ENCODE peak calls at places on chromosomes 7 and 10, in ten cellular contexts. O is stomach, R is tibial artery, I is H9, E is heart left ventricle, G is dorsolateral prefrontal cortex, B is esophagus muscularis mucosa, L is kidney, K is RWPE1, P is heart right ventricle. H is an unnamed sample.

GRCh38 chr10:129102906-129103693 is 363.9 kb upstream of the MGMT start:
- DNase-seq in O (no peak), R (no peak), I (no peak), E (no peak), G (no peak), B (peak; percentile 80), L (no peak), K (no peak), P (no peak), H (no peak)

GRCh38 chr7:105808703-105809590 is 67.5 kb downstream of the ATXN7L1 start:
- DNase-seq in O (peak; percentile 59), R (no peak), I (no peak), E (no peak), G (no peak), B (no peak), L (no peak), K (peak; percentile 55), P (no peak), H (no peak)

GRCh38 chr10:119233821-119234220 is 26.4 kb downstream of the GRK5 start:
- DNase-seq in O (no peak), R (peak; percentile 55), I (no peak), E (no peak), G (no peak), B (no peak), L (no peak), K (no peak), P (no peak), H (no peak)

GRCh38 chr10:131855763-131856401 is 44.9 kb upstream of the PPP2R2D start:
- DNase-seq in O (no peak), R (peak; percentile 53), I (peak; percentile 17), E (peak; percentile 3), G (no peak), B (no peak), L (peak; percentile 59), K (no peak), P (no peak), H (no peak)

GRCh38 chr10:86330778-86331763 is 35.5 kb downstream of the GRID1 start:
- DNase-seq in O (no peak), R (peak; percentile 61), I (no peak), E (no peak), G (peak; percentile 9), B (no peak), L (peak; percentile 41), K (no peak), P (no peak), H (no peak)

GRCh38 chr10:6211341-6212265 is 8.9 kb downstream of the PFKFB3 start:
- DNase-seq in O (no peak), R (no peak), I (peak; percentile 27), E (peak; percentile 35), G (peak; percentile 85), B (no peak), L (peak; percentile 80), K (no peak), P (peak; percentile 47), H (peak; percentile 61)

GRCh38 chr7:100565133-100565571 is 8.5 kb downstream of the SAP25 start:
- DNase-seq in O (no peak), R (no peak), I (no peak), E (no peak), G (no peak), B (no peak), L (peak; percentile 55), K (no peak), P (no peak), H (no peak)

GRCh38 chr7:40850017-40850416 is 715.2 kb downstream of the SUGCT start:
- DNase-seq in O (no peak), R (no peak), I (no peak), E (no peak), G (no peak), B (no peak), L (no peak), K (no peak), P (no peak), H (no peak)

GRCh38 chr7:70097639-70098038 is 499.4 kb downstream of the AUTS2 start:
- DNase-seq in O (no peak), R (no peak), I (no peak), E (no peak), G (no peak), B (no peak), L (no peak), K (no peak), P (no peak), H (no peak)

GRCh38 chr10:95388539-95388938 is 97.7 kb upstream of the PDLIM1 start:
- DNase-seq in O (peak; percentile 67), R (peak; percentile 79), I (no peak), E (no peak), G (no peak), B (no peak), L (no peak), K (no peak), P (no peak), H (no peak)

GRCh38 chr10:47402681-47403301 is 18.7 kb upstream of the ZNF488 start:
- DNase-seq in O (no peak), R (peak; percentile 72), I (peak; percentile 84), E (peak; percentile 74), G (no peak), B (peak; percentile 91), L (peak; percentile 90), K (peak; percentile 71), P (peak; percentile 55), H (peak; percentile 49)

GRCh38 chr7:2641406-2642393 is 9.9 kb downstream of the TTYH3 start:
- DNase-seq in O (peak; percentile 94), R (peak; percentile 97), I (peak; percentile 93), E (peak; percentile 94), G (peak; percentile 80), B (peak; percentile 94), L (peak; percentile 98), K (no peak), P (peak; percentile 92), H (peak; percentile 92)

GRCh38 chr7:46993396-46993795 is 588.5 kb downstream of the TNS3 start:
- DNase-seq in O (no peak), R (no peak), I (no peak), E (no peak), G (no peak), B (no peak), L (no peak), K (peak; percentile 44), P (no peak), H (no peak)

GRCh38 chr10:133161486-133162051 is 1.6 kb downstream of the KNDC1 start:
- DNase-seq in O (no peak), R (peak; percentile 60), I (no peak), E (no peak), G (no peak), B (no peak), L (no peak), K (no peak), P (no peak), H (no peak)

GRCh38 chr7:106177295-106177690 is 65.2 kb upstream of the SYPL1 start:
- DNase-seq in O (no peak), R (no peak), I (no peak), E (no peak), G (no peak), B (no peak), L (no peak), K (no peak), P (no peak), H (no peak)

GRCh38 chr7:80145780-80146422 is 11.3 kb downstream of the GNAI1 start:
- DNase-seq in O (no peak), R (no peak), I (no peak), E (no peak), G (no peak), B (no peak), L (no peak), K (no peak), P (no peak), H (no peak)

GRCh38 chr10:21299330-21299729 is 226.2 kb downstream of the SKIDA1 start:
- DNase-seq in O (no peak), R (no peak), I (no peak), E (no peak), G (no peak), B (no peak), L (no peak), K (no peak), P (no peak), H (no peak)

DNA sequence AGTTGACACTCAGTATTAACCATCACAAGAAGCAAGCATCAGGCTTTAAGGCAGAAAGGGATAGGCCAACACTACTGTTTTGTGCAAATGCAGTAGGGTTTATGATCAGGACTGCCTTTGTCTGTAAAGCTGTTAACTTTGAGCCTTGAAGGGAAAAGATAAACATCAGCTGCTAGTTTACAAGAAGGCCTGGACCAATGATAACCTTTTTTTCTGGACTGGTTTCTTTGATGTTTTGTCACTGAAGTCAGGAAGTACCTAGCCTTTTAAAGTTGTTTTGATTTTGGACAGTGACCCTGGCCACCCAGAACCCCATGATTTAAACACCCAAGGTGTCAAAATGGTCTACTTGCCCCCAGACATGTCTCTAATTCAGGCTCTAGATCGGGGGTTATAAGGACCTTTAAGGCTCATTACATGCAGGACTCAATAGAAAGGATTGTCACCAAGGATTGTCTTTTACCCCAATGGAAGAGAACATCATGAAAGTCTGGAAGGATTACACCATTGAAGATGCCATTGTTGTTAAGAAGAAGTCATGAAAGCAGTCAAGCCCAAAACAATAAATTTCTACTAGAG is 50.1 kb downstream of the CROT start:
- DNase-seq in O (no peak), R (no peak), I (no peak), E (no peak), G (no peak), B (no peak), L (no peak), K (no peak), P (no peak), H (no peak)
- H3K27ac ChIP-seq in O (no peak overlapping the region), R (no peak overlapping the region), I (no peak overlapping the region), E (no peak overlapping the region), G (no peak overlapping the region), B (no peak overlapping the region), L (no peak overlapping the region), K (no peak overlapping the region), P (no peak overlapping the region), H (no peak overlapping the region)

GRCh38 chr10:48406204-48406603 is 99.7 kb downstream of the MAPK8 start:
- DNase-seq in O (no peak), R (no peak), I (no peak), E (no peak), G (no peak), B (no peak), L (no peak), K (peak; percentile 63), P (no peak), H (no peak)
- TF ChIP-seq CTCF in O (no peak), R (no peak), I (peak; percentile 22), E (no peak), G (no peak), B (no peak), L (no peak), K (no peak), P (no peak), H (no peak)

DNA sequence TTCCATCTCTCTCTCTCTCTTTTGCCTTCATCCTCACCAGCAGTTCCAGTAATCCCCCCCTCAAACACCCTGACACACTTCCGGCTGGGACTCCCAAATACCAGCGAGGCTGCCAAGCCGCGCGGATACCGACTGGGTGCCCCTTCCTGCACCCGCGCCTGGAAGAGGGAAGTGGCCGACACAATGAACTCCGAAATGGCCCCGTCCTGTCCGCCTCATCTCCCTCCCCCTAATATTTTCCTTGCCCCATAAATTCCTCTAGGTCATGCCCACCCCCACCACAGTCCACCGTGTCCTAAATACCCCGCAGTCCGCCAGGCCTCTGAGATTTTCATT is 1.8 kb upstream of the HOXA9 start:
- DNase-seq in O (no peak), R (peak; percentile 79), I (no peak), E (no peak), G (no peak), B (no peak), L (peak; percentile 85), K (no peak), P (no peak), H (peak; percentile 1)
- H3K27ac ChIP-seq in O (no peak overlapping the region), R (peak overlapping the region; percentile 97), I (no peak overlapping the region), E (no peak overlapping the region), G (no peak overlapping the region), B (no peak overlapping the region), L (peak overlapping the region; percentile 94), K (peak overlapping the region; percentile 96), P (no peak overlapping the region), H (no peak overlapping the region)

GRCh38 chr10:71396084-71396713 is 521 bp upstream of the CDH23 start:
- DNase-seq in O (peak; percentile 40), R (no peak), I (peak; percentile 84), E (peak; percentile 68), G (peak; percentile 32), B (no peak), L (peak; percentile 85), K (no peak), P (peak; percentile 66), H (peak; percentile 66)
- TF ChIP-seq CTCF in O (no peak), R (peak; percentile 51), I (peak; percentile 62), E (peak; percentile 76), G (peak; percentile 57), B (peak; percentile 75), L (peak; percentile 24), K (peak; percentile 9), P (peak; percentile 76), H (peak; percentile 83)